ENCODE peak calls at places on chromosomes 7 and 10, in ten cellular contexts. One of them, this sample, is unnamed.

GRCh38 chr7:77482015-77482414 is 55.1 kb upstream of the PTPN12 start:
- DNase-seq in A549: peak
- DNase-seq in GM12864: no peak
- DNase-seq in heart right ventricle: no peak
- DNase-seq in CD8-positive, alpha-beta T cell: no peak
- DNase-seq in GM06990: no peak
- DNase-seq in epithelial cell of esophagus: peak
- DNase-seq in CD4-positive, alpha-beta memory T cell: no peak
- DNase-seq in skeletal muscle cell: no peak
- DNase-seq in H1: no peak
- DNase-seq in this sample: no peak

GRCh38 chr7:22582860-22583640 is 83.1 kb upstream of the STEAP1B start:
- DNase-seq in A549: peak
- DNase-seq in GM12864: no peak
- DNase-seq in heart right ventricle: no peak
- DNase-seq in CD8-positive, alpha-beta T cell: no peak
- DNase-seq in GM06990: no peak
- DNase-seq in epithelial cell of esophagus: peak
- DNase-seq in CD4-positive, alpha-beta memory T cell: no peak
- DNase-seq in skeletal muscle cell: no peak
- DNase-seq in H1: no peak
- DNase-seq in this sample: no peak

GRCh38 chr10:47264797-47265281 is 35.2 kb upstream of the GDF10 start:
- DNase-seq in A549: no peak
- DNase-seq in GM12864: no peak
- DNase-seq in heart right ventricle: no peak
- DNase-seq in CD8-positive, alpha-beta T cell: no peak
- DNase-seq in GM06990: no peak
- DNase-seq in epithelial cell of esophagus: no peak
- DNase-seq in CD4-positive, alpha-beta memory T cell: peak
- DNase-seq in skeletal muscle cell: no peak
- DNase-seq in H1: peak
- DNase-seq in this sample: no peak

GRCh38 chr7:34315032-34315431 is 343.0 kb upstream of the NPSR1 start:
- DNase-seq in A549: peak
- DNase-seq in GM12864: no peak
- DNase-seq in heart right ventricle: no peak
- DNase-seq in CD8-positive, alpha-beta T cell: no peak
- DNase-seq in GM06990: no peak
- DNase-seq in epithelial cell of esophagus: peak
- DNase-seq in CD4-positive, alpha-beta memory T cell: no peak
- DNase-seq in skeletal muscle cell: peak
- DNase-seq in H1: no peak
- DNase-seq in this sample: no peak

GRCh38 chr7:4882742-4883351 is 669 bp downstream of the RADIL start:
- DNase-seq in A549: no peak
- DNase-seq in GM12864: no peak
- DNase-seq in heart right ventricle: no peak
- DNase-seq in CD8-positive, alpha-beta T cell: no peak
- DNase-seq in GM06990: no peak
- DNase-seq in epithelial cell of esophagus: no peak
- DNase-seq in CD4-positive, alpha-beta memory T cell: no peak
- DNase-seq in skeletal muscle cell: no peak
- DNase-seq in H1: peak
- DNase-seq in this sample: no peak

GRCh38 chr10:49526624-49527023 is 12.3 kb downstream of the ERCC6 start:
- DNase-seq in A549: no peak
- DNase-seq in GM12864: no peak
- DNase-seq in heart right ventricle: no peak
- DNase-seq in CD8-positive, alpha-beta T cell: no peak
- DNase-seq in GM06990: no peak
- DNase-seq in epithelial cell of esophagus: no peak
- DNase-seq in CD4-positive, alpha-beta memory T cell: no peak
- DNase-seq in skeletal muscle cell: no peak
- DNase-seq in H1: no peak
- DNase-seq in this sample: no peak

GRCh38 chr10:87844837-87845623 is 18.3 kb downstream of the KLLN start:
- DNase-seq in A549: peak
- DNase-seq in GM12864: no peak
- DNase-seq in heart right ventricle: no peak
- DNase-seq in CD8-positive, alpha-beta T cell: no peak
- DNase-seq in GM06990: no peak
- DNase-seq in epithelial cell of esophagus: peak
- DNase-seq in CD4-positive, alpha-beta memory T cell: no peak
- DNase-seq in skeletal muscle cell: no peak
- DNase-seq in H1: no peak
- DNase-seq in this sample: no peak

GRCh38 chr7:4849390-4849789 is 12.4 kb downstream of the PAPOLB start:
- DNase-seq in A549: peak
- DNase-seq in GM12864: no peak
- DNase-seq in heart right ventricle: no peak
- DNase-seq in CD8-positive, alpha-beta T cell: no peak
- DNase-seq in GM06990: no peak
- DNase-seq in epithelial cell of esophagus: peak
- DNase-seq in CD4-positive, alpha-beta memory T cell: no peak
- DNase-seq in skeletal muscle cell: no peak
- DNase-seq in H1: no peak
- DNase-seq in this sample: no peak

GRCh38 chr7:101172005-101172853 is 6.9 kb upstream of the VGF start:
- DNase-seq in A549: no peak
- DNase-seq in GM12864: no peak
- DNase-seq in heart right ventricle: no peak
- DNase-seq in CD8-positive, alpha-beta T cell: no peak
- DNase-seq in GM06990: peak
- DNase-seq in epithelial cell of esophagus: no peak
- DNase-seq in CD4-positive, alpha-beta memory T cell: no peak
- DNase-seq in skeletal muscle cell: no peak
- DNase-seq in H1: peak
- DNase-seq in this sample: no peak

GRCh38 chr10:3197354-3198003 is 24.9 kb upstream of the PITRM1 start:
- DNase-seq in A549: peak
- DNase-seq in GM12864: no peak
- DNase-seq in heart right ventricle: peak
- DNase-seq in CD8-positive, alpha-beta T cell: peak
- DNase-seq in GM06990: peak
- DNase-seq in epithelial cell of esophagus: peak
- DNase-seq in CD4-positive, alpha-beta memory T cell: peak
- DNase-seq in skeletal muscle cell: peak
- DNase-seq in H1: peak
- DNase-seq in this sample: peak

GRCh38 chr7:20229652-20230500 is 12.7 kb upstream of the MACC1 start:
- DNase-seq in A549: peak
- DNase-seq in GM12864: no peak
- DNase-seq in heart right ventricle: no peak
- DNase-seq in CD8-positive, alpha-beta T cell: no peak
- DNase-seq in GM06990: no peak
- DNase-seq in epithelial cell of esophagus: peak
- DNase-seq in CD4-positive, alpha-beta memory T cell: no peak
- DNase-seq in skeletal muscle cell: peak
- DNase-seq in H1: no peak
- DNase-seq in this sample: no peak

GRCh38 chr7:20228654-20229053 is 11.5 kb upstream of the MACC1 start:
- DNase-seq in A549: no peak
- DNase-seq in GM12864: no peak
- DNase-seq in heart right ventricle: no peak
- DNase-seq in CD8-positive, alpha-beta T cell: no peak
- DNase-seq in GM06990: no peak
- DNase-seq in epithelial cell of esophagus: no peak
- DNase-seq in CD4-positive, alpha-beta memory T cell: no peak
- DNase-seq in skeletal muscle cell: no peak
- DNase-seq in H1: no peak
- DNase-seq in this sample: no peak

GRCh38 chr7:20225384-20225783 is 8.2 kb upstream of the MACC1 start:
- DNase-seq in A549: no peak
- DNase-seq in GM12864: no peak
- DNase-seq in heart right ventricle: no peak
- DNase-seq in CD8-positive, alpha-beta T cell: no peak
- DNase-seq in GM06990: no peak
- DNase-seq in epithelial cell of esophagus: no peak
- DNase-seq in CD4-positive, alpha-beta memory T cell: no peak
- DNase-seq in skeletal muscle cell: no peak
- DNase-seq in H1: no peak
- DNase-seq in this sample: no peak

GRCh38 chr7:20224005-20224404 is 6.8 kb upstream of the MACC1 start:
- DNase-seq in A549: no peak
- DNase-seq in GM12864: no peak
- DNase-seq in heart right ventricle: no peak
- DNase-seq in CD8-positive, alpha-beta T cell: no peak
- DNase-seq in GM06990: no peak
- DNase-seq in epithelial cell of esophagus: no peak
- DNase-seq in CD4-positive, alpha-beta memory T cell: no peak
- DNase-seq in skeletal muscle cell: no peak
- DNase-seq in H1: no peak
- DNase-seq in this sample: no peak

GRCh38 chr7:20227291-20227795 is 10.2 kb upstream of the MACC1 start:
- DNase-seq in A549: no peak
- DNase-seq in GM12864: no peak
- DNase-seq in heart right ventricle: no peak
- DNase-seq in CD8-positive, alpha-beta T cell: no peak
- DNase-seq in GM06990: no peak
- DNase-seq in epithelial cell of esophagus: no peak
- DNase-seq in CD4-positive, alpha-beta memory T cell: no peak
- DNase-seq in skeletal muscle cell: no peak
- DNase-seq in H1: no peak
- DNase-seq in this sample: no peak
- H3K4me3 ChIP-seq in A549: no peak
- H3K4me3 ChIP-seq in GM12864: no peak
- H3K4me3 ChIP-seq in heart right ventricle: no peak
- H3K4me3 ChIP-seq in CD8-positive, alpha-beta T cell: no peak
- H3K4me3 ChIP-seq in GM06990: no peak
- H3K4me3 ChIP-seq in epithelial cell of esophagus: no peak
- H3K4me3 ChIP-seq in CD4-positive, alpha-beta memory T cell: no peak
- H3K4me3 ChIP-seq in skeletal muscle cell: no peak
- H3K4me3 ChIP-seq in H1: no peak
- H3K4me3 ChIP-seq in this sample: no peak

GRCh38 chr10:21525367-21526183 is at the start of gene SKIDA1:
- DNase-seq in A549: peak
- DNase-seq in GM12864: no peak
- DNase-seq in heart right ventricle: peak
- DNase-seq in CD8-positive, alpha-beta T cell: peak
- DNase-seq in GM06990: peak
- DNase-seq in epithelial cell of esophagus: peak
- DNase-seq in CD4-positive, alpha-beta memory T cell: peak
- DNase-seq in skeletal muscle cell: peak
- DNase-seq in H1: peak
- DNase-seq in this sample: peak

GRCh38 chr10:21523557-21524008 is 1.9 kb downstream of the SKIDA1 start:
- DNase-seq in A549: no peak
- DNase-seq in GM12864: no peak
- DNase-seq in heart right ventricle: no peak
- DNase-seq in CD8-positive, alpha-beta T cell: no peak
- DNase-seq in GM06990: no peak
- DNase-seq in epithelial cell of esophagus: no peak
- DNase-seq in CD4-positive, alpha-beta memory T cell: no peak
- DNase-seq in skeletal muscle cell: no peak
- DNase-seq in H1: no peak
- DNase-seq in this sample: no peak

GRCh38 chr10:21524131-21524525 is 1.4 kb downstream of the SKIDA1 start:
- DNase-seq in A549: no peak
- DNase-seq in GM12864: no peak
- DNase-seq in heart right ventricle: no peak
- DNase-seq in CD8-positive, alpha-beta T cell: no peak
- DNase-seq in GM06990: no peak
- DNase-seq in epithelial cell of esophagus: no peak
- DNase-seq in CD4-positive, alpha-beta memory T cell: no peak
- DNase-seq in skeletal muscle cell: no peak
- DNase-seq in H1: no peak
- DNase-seq in this sample: no peak

GRCh38 chr10:21526184-21526951 is 886 bp upstream of the SKIDA1 start:
- DNase-seq in A549: peak
- DNase-seq in GM12864: no peak
- DNase-seq in heart right ventricle: peak
- DNase-seq in CD8-positive, alpha-beta T cell: peak
- DNase-seq in GM06990: peak
- DNase-seq in epithelial cell of esophagus: peak
- DNase-seq in CD4-positive, alpha-beta memory T cell: peak
- DNase-seq in skeletal muscle cell: peak
- DNase-seq in H1: peak
- DNase-seq in this sample: peak

GRCh38 chr10:21524526-21525366 is 736 bp downstream of the SKIDA1 start:
- DNase-seq in A549: peak
- DNase-seq in GM12864: no peak
- DNase-seq in heart right ventricle: no peak
- DNase-seq in CD8-positive, alpha-beta T cell: no peak
- DNase-seq in GM06990: no peak
- DNase-seq in epithelial cell of esophagus: peak
- DNase-seq in CD4-positive, alpha-beta memory T cell: peak
- DNase-seq in skeletal muscle cell: no peak
- DNase-seq in H1: peak
- DNase-seq in this sample: peak
- H3K4me3 ChIP-seq in A549: peak
- H3K4me3 ChIP-seq in GM12864: peak
- H3K4me3 ChIP-seq in heart right ventricle: peak
- H3K4me3 ChIP-seq in CD8-positive, alpha-beta T cell: peak
- H3K4me3 ChIP-seq in GM06990: peak
- H3K4me3 ChIP-seq in epithelial cell of esophagus: peak
- H3K4me3 ChIP-seq in CD4-positive, alpha-beta memory T cell: peak
- H3K4me3 ChIP-seq in skeletal muscle cell: peak
- H3K4me3 ChIP-seq in H1: peak
- H3K4me3 ChIP-seq in this sample: peak

GRCh38 chr7:35474100-35474499 is 220.2 kb upstream of the TBX20 start:
- DNase-seq in A549: no peak
- DNase-seq in GM12864: no peak
- DNase-seq in heart right ventricle: no peak
- DNase-seq in CD8-positive, alpha-beta T cell: no peak
- DNase-seq in GM06990: no peak
- DNase-seq in epithelial cell of esophagus: no peak
- DNase-seq in CD4-positive, alpha-beta memory T cell: no peak
- DNase-seq in skeletal muscle cell: no peak
- DNase-seq in H1: no peak
- DNase-seq in this sample: no peak
- H3K4me3 ChIP-seq in A549: no peak
- H3K4me3 ChIP-seq in GM12864: no peak
- H3K4me3 ChIP-seq in heart right ventricle: no peak
- H3K4me3 ChIP-seq in CD8-positive, alpha-beta T cell: no peak
- H3K4me3 ChIP-seq in GM06990: no peak
- H3K4me3 ChIP-seq in epithelial cell of esophagus: no peak
- H3K4me3 ChIP-seq in CD4-positive, alpha-beta memory T cell: no peak
- H3K4me3 ChIP-seq in skeletal muscle cell: no peak
- H3K4me3 ChIP-seq in H1: no peak
- H3K4me3 ChIP-seq in this sample: no peak

GRCh38 chr10:28367865-28368541 is 65.1 kb upstream of the MPP7 start:
- DNase-seq in A549: no peak
- DNase-seq in GM12864: peak
- DNase-seq in heart right ventricle: no peak
- DNase-seq in CD8-positive, alpha-beta T cell: peak
- DNase-seq in GM06990: peak
- DNase-seq in epithelial cell of esophagus: peak
- DNase-seq in CD4-positive, alpha-beta memory T cell: peak
- DNase-seq in skeletal muscle cell: no peak
- DNase-seq in H1: no peak
- DNase-seq in this sample: no peak
- H3K4me3 ChIP-seq in A549: no peak
- H3K4me3 ChIP-seq in GM12864: no peak
- H3K4me3 ChIP-seq in heart right ventricle: no peak
- H3K4me3 ChIP-seq in CD8-positive, alpha-beta T cell: peak
- H3K4me3 ChIP-seq in GM06990: no peak
- H3K4me3 ChIP-seq in epithelial cell of esophagus: no peak
- H3K4me3 ChIP-seq in CD4-positive, alpha-beta memory T cell: no peak
- H3K4me3 ChIP-seq in skeletal muscle cell: no peak
- H3K4me3 ChIP-seq in H1: no peak
- H3K4me3 ChIP-seq in this sample: no peak

This sample was measured in ascending aorta.